ENCODE peak calls at places on chromosomes 5 and 9, in ten cellular contexts. O is A549, S is stomach, V is lower leg skin, I is gastrocnemius medialis, X is uterus, F is breast epithelium, B is sigmoid colon, Z is esophagus squamous epithelium, E is body of pancreas. A is an unnamed sample.

GRCh38 chr5:130720355-130720754 is 444.7 kb downstream of the HINT1 start:
- DNase-seq in X (no peak), Z (no peak), V (no peak), E (no peak), F (no peak), S (no peak), I (no peak), B (no peak), O (peak; percentile 23), A (no peak)

GRCh38 chr5:178069909-178070308 is 43.4 kb upstream of the N4BP3 start:
- DNase-seq in E (peak; percentile 67), F (no peak), B (no peak), X (no peak), Z (no peak), O (peak; percentile 36), S (no peak), V (no peak), I (no peak), A (no peak)

GRCh38 chr9:99977042-99977792 is 70.8 kb downstream of the STX17 start:
- DNase-seq in V (no peak), S (no peak), O (no peak), E (no peak), Z (no peak), I (no peak), B (no peak), X (no peak), F (no peak), A (no peak)

GRCh38 chr5:19855453-19855852 is 132.5 kb downstream of the CDH18 start:
- DNase-seq in S (no peak), E (peak; percentile 69), O (no peak), I (no peak), F (no peak), X (no peak), V (no peak), B (no peak), Z (no peak), A (no peak)

GRCh38 chr9:95507456-95508241 is 9.1 kb downstream of the PTCH1 start:
- DNase-seq in Z (peak; percentile 12), O (peak; percentile 18), S (peak; percentile 47), E (peak; percentile 71), B (peak; percentile 78), V (no peak), I (peak; percentile 50), X (peak; percentile 48), F (peak; percentile 50), A (peak; percentile 79)

GRCh38 chr5:11563822-11564221 is 340.4 kb downstream of the CTNND2 start:
- DNase-seq in O (no peak), S (no peak), X (no peak), E (no peak), I (no peak), F (no peak), Z (no peak), V (no peak), B (no peak), A (no peak)

GRCh38 chr9:18261143-18261542 is 212.8 kb upstream of the ADAMTSL1 start:
- DNase-seq in O (no peak), V (no peak), I (no peak), X (no peak), S (no peak), F (no peak), Z (no peak), B (no peak), E (no peak), A (no peak)

GRCh38 chr5:66958126-66958983 is 238.2 kb downstream of the CD180 start:
- DNase-seq in F (no peak), Z (no peak), O (no peak), E (no peak), I (no peak), V (no peak), S (no peak), X (no peak), B (no peak), A (no peak)

GRCh38 chr5:177445052-177446016 is 1.3 kb upstream of the PRR7 start:
- DNase-seq in V (no peak), F (no peak), S (no peak), Z (no peak), B (no peak), O (no peak), X (no peak), E (no peak), I (no peak), A (no peak)

GRCh38 chr9:74726581-74726980 is 161.1 kb downstream of the TRPM6 start:
- DNase-seq in X (no peak), E (no peak), I (no peak), F (no peak), B (no peak), S (no peak), V (no peak), Z (no peak), O (no peak), A (no peak)

GRCh38 chr5:180470966-180471582 is 23.1 kb upstream of the CNOT6 start:
- DNase-seq in V (peak; percentile 36), F (peak; percentile 41), E (peak; percentile 60), O (peak; percentile 70), S (peak; percentile 58), B (peak; percentile 80), Z (no peak), X (peak; percentile 65), I (peak; percentile 20), A (peak; percentile 50)

GRCh38 chr5:43305948-43306563 is 7.2 kb downstream of the HMGCS1 start:
- DNase-seq in O (peak; percentile 35), E (no peak), Z (no peak), S (no peak), I (no peak), X (no peak), B (no peak), F (no peak), V (no peak), A (no peak)

GRCh38 chr5:10719965-10720364 is 41.1 kb downstream of the DAP start:
- DNase-seq in I (no peak), B (no peak), X (no peak), O (no peak), Z (no peak), E (no peak), F (no peak), S (peak; percentile 63), V (no peak), A (no peak)

GRCh38 chr9:99134893-99135341 is 30.0 kb downstream of the TGFBR1 start:
- DNase-seq in V (no peak), E (no peak), B (no peak), I (no peak), Z (no peak), F (no peak), X (no peak), O (no peak), S (no peak), A (no peak)

GRCh38 chr9:84419203-84419602 is 78.6 kb upstream of the SLC28A3 start:
- DNase-seq in O (no peak), B (no peak), X (no peak), E (no peak), I (no peak), Z (no peak), V (no peak), S (no peak), F (no peak), A (no peak)

GRCh38 chr5:103216137-103216536 is 42.4 kb upstream of the MACIR start:
- DNase-seq in X (no peak), I (no peak), O (no peak), S (no peak), Z (no peak), F (no peak), V (no peak), E (no peak), B (no peak), A (no peak)

GRCh38 chr5:132830436-132831094 is at the start of gene SHROOM1:
- DNase-seq in X (peak; percentile 57), Z (no peak), I (no peak), B (no peak), S (peak; percentile 80), V (no peak), E (peak; percentile 84), O (peak; percentile 49), F (no peak), A (peak; percentile 89)

GRCh38 chr9:110257971-110258370 is 1.7 kb upstream of the TXN start:
- DNase-seq in V (no peak), X (no peak), S (no peak), E (no peak), O (no peak), B (no peak), I (no peak), Z (no peak), F (no peak), A (no peak)

GRCh38 chr9:110257097-110257955 is 1.0 kb upstream of the TXN start:
- DNase-seq in S (peak; percentile 32), E (peak; percentile 23), Z (no peak), O (no peak), B (no peak), I (no peak), V (no peak), X (peak; percentile 20), F (no peak), A (peak; percentile 29)

GRCh38 chr9:110255417-110256141 is 728 bp downstream of the TXN start:
- DNase-seq in I (peak; percentile 49), S (peak; percentile 73), Z (peak; percentile 6), F (peak; percentile 36), X (peak; percentile 39), E (peak; percentile 80), B (peak; percentile 82), O (no peak), V (peak; percentile 44), A (peak; percentile 82)

GRCh38 chr9:110256142-110256391 is 240 bp downstream of the TXN start:
- DNase-seq in F (no peak), O (no peak), B (no peak), I (no peak), X (no peak), E (no peak), S (no peak), V (no peak), Z (no peak), A (no peak)

GRCh38 chr9:110256392-110257096 is at the start of gene TXN:
- DNase-seq in S (peak; percentile 93), I (peak; percentile 83), V (peak; percentile 86), F (peak; percentile 78), Z (peak; percentile 59), O (peak; percentile 83), E (peak; percentile 94), B (peak; percentile 94), X (peak; percentile 91), A (peak; percentile 93)
- TF ChIP-seq POLR2A in S (no peak), I (peak; percentile 92), V (no peak), F (no peak), Z (no peak), O (peak; percentile 96), E (peak; percentile 86), B (peak; percentile 61), X (peak; percentile 92), A (peak; percentile 96)

GRCh38 chr5:171207256-171207866 is 101.7 kb upstream of the TLX3 start:
- DNase-seq in B (no peak), V (no peak), O (peak; percentile 52), I (no peak), Z (no peak), E (no peak), X (no peak), F (no peak), S (no peak), A (no peak)
- TF ChIP-seq CTCF in B (no peak), V (no peak), O (peak; percentile 80), I (no peak), Z (peak; percentile 49), E (peak; percentile 48), X (peak; percentile 7), F (no peak), S (peak; percentile 27), A (peak; percentile 53)

GRCh38 chr9:112717669-112718331 is at the start of gene INIP:
- DNase-seq in O (peak; percentile 94), V (peak; percentile 94), F (peak; percentile 94), E (peak; percentile 97), Z (peak; percentile 77), S (peak; percentile 96), I (peak; percentile 94), X (peak; percentile 94), B (peak; percentile 97), A (peak; percentile 97)
- TF ChIP-seq POLR2A in O (peak; percentile 75), V (no peak), F (peak; percentile 60), E (peak; percentile 85), Z (no peak), S (no peak), I (peak; percentile 74), X (peak; percentile 80), B (peak; percentile 82), A (peak; percentile 76)

GRCh38 chr9:116910201-116910600 is 223.1 kb downstream of the TRIM32 start:
- DNase-seq in O (no peak), E (no peak), F (no peak), B (no peak), X (no peak), Z (no peak), S (no peak), V (no peak), I (no peak), A (no peak)
- TF ChIP-seq CTCF in O (no peak), E (no peak), F (no peak), B (no peak), X (no peak), Z (no peak), S (no peak), V (no peak), I (no peak), A (no peak)